ENCODE peak calls at places on chromosome 3, in four cellular contexts. One of them, this sample, is unnamed.

GRCh38 chr3:112389961-112390360 is 57.0 kb downstream of the CD200 start:
- DNase-seq in HepG2: no peak
- DNase-seq in K562: no peak
- DNase-seq in HEK293T: no peak
- DNase-seq in this sample: no peak

GRCh38 chr3:179713643-179714090 is 60.8 kb downstream of the USP13 start:
- DNase-seq in K562: no peak
- DNase-seq in HepG2: no peak
- DNase-seq in HEK293T: no peak
- DNase-seq in this sample: no peak

GRCh38 chr3:181838940-181839914 is 127.5 kb downstream of the SOX2 start:
- DNase-seq in K562: no peak
- DNase-seq in HEK293T: no peak
- DNase-seq in HepG2: no peak
- DNase-seq in this sample: no peak

GRCh38 chr3:190522621-190523222 is 8.8 kb downstream of the IL1RAP start:
- DNase-seq in HEK293T: no peak
- DNase-seq in HepG2: no peak
- DNase-seq in K562: no peak
- DNase-seq in this sample: no peak

GRCh38 chr3:172713316-172713715 is 2.4 kb upstream of the NCEH1 start:
- DNase-seq in K562: no peak
- DNase-seq in HepG2: no peak
- DNase-seq in HEK293T: no peak
- DNase-seq in this sample: no peak

GRCh38 chr3:186979837-186980236 is 49.5 kb downstream of the ST6GAL1 start:
- DNase-seq in HepG2: no peak
- DNase-seq in K562: no peak
- DNase-seq in HEK293T: no peak
- DNase-seq in this sample: no peak

GRCh38 chr3:127889976-127890650 is 24.9 kb upstream of the KBTBD12 start:
- DNase-seq in HepG2: no peak
- DNase-seq in K562: no peak
- DNase-seq in HEK293T: peak
- DNase-seq in this sample: no peak

GRCh38 chr3:1068985-1069384 is 23.8 kb upstream of the CNTN6 start:
- DNase-seq in HEK293T: no peak
- DNase-seq in HepG2: no peak
- DNase-seq in K562: no peak
- DNase-seq in this sample: no peak

GRCh38 chr3:158434412-158435038 is 136.5 kb upstream of the MLF1 start:
- DNase-seq in HepG2: peak
- DNase-seq in HEK293T: peak
- DNase-seq in K562: peak
- DNase-seq in this sample: peak

GRCh38 chr3:126149256-126149902 is 31.0 kb downstream of the ALDH1L1 start:
- DNase-seq in HEK293T: peak
- DNase-seq in HepG2: no peak
- DNase-seq in K562: no peak
- DNase-seq in this sample: no peak

GRCh38 chr3:117473981-117474563 is 764.5 kb downstream of the TUSC7 start:
- DNase-seq in HEK293T: peak
- DNase-seq in HepG2: no peak
- DNase-seq in K562: no peak
- DNase-seq in this sample: no peak

GRCh38 chr3:184574552-184575430 is 13.2 kb downstream of the EPHB3 start:
- DNase-seq in HepG2: no peak
- DNase-seq in HEK293T: no peak
- DNase-seq in K562: no peak
- DNase-seq in this sample: peak

GRCh38 chr3:134356411-134357040 is 17.7 kb downstream of the AMOTL2 start:
- DNase-seq in HepG2: no peak
- DNase-seq in K562: no peak
- DNase-seq in HEK293T: no peak
- DNase-seq in this sample: peak

GRCh38 chr3:197306374-197307086 is 8.1 kb upstream of the DLG1 start:
- DNase-seq in HepG2: peak
- DNase-seq in HEK293T: no peak
- DNase-seq in K562: no peak
- DNase-seq in this sample: no peak

GRCh38 chr3:32302601-32303000 is 64.1 kb downstream of the CMTM8 start:
- DNase-seq in HEK293T: no peak
- DNase-seq in HepG2: no peak
- DNase-seq in K562: no peak
- DNase-seq in this sample: no peak

GRCh38 chr3:40096561-40097506 is 212.7 kb upstream of the EIF1B start:
- DNase-seq in HEK293T: no peak
- DNase-seq in K562: no peak
- DNase-seq in HepG2: no peak
- DNase-seq in this sample: no peak

GRCh38 chr3:139935071-139935865 is at the start of gene CLSTN2:
- DNase-seq in K562: peak
- DNase-seq in HepG2: no peak
- DNase-seq in HEK293T: peak
- DNase-seq in this sample: peak

GRCh38 chr3:191412764-191413163 is 48.2 kb upstream of the PYDC2 start:
- DNase-seq in HepG2: no peak
- DNase-seq in HEK293T: no peak
- DNase-seq in K562: no peak
- DNase-seq in this sample: no peak

GRCh38 chr3:71582612-71583568 is 638 bp downstream of the FOXP1 start:
- DNase-seq in K562: peak
- DNase-seq in HEK293T: peak
- DNase-seq in HepG2: peak
- DNase-seq in this sample: peak

GRCh38 chr3:183699238-183699947 is 1.8 kb downstream of the YEATS2 start:
- DNase-seq in HepG2: no peak
- DNase-seq in K562: no peak
- DNase-seq in HEK293T: no peak
- DNase-seq in this sample: no peak

GRCh38 chr3:178699810-178700209 is 163.6 kb downstream of the KCNMB2 start:
- DNase-seq in K562: no peak
- DNase-seq in HEK293T: no peak
- DNase-seq in HepG2: no peak
- DNase-seq in this sample: no peak

GRCh38 chr3:30448946-30449686 is 157.3 kb upstream of the TGFBR2 start:
- DNase-seq in K562: no peak
- DNase-seq in HepG2: no peak
- DNase-seq in HEK293T: no peak
- DNase-seq in this sample: no peak

GRCh38 chr3:154728285-154728684 is 298.3 kb upstream of the GPR149 start:
- DNase-seq in HepG2: no peak
- DNase-seq in K562: no peak
- DNase-seq in HEK293T: no peak
- DNase-seq in this sample: no peak

GRCh38 chr3:104269771-104270170 is 1096.9 kb upstream of the ALCAM start:
- DNase-seq in HepG2: no peak
- DNase-seq in K562: no peak
- DNase-seq in HEK293T: no peak
- DNase-seq in this sample: no peak

GRCh38 chr3:46565607-46566039 is 479 bp downstream of the LRRC2 start:
- DNase-seq in K562: no peak
- DNase-seq in HEK293T: no peak
- DNase-seq in HepG2: peak
- DNase-seq in this sample: peak

GRCh38 chr3:134366928-134367352 is 7.3 kb downstream of the AMOTL2 start:
- DNase-seq in K562: no peak
- DNase-seq in HEK293T: no peak
- DNase-seq in HepG2: peak
- DNase-seq in this sample: no peak

GRCh38 chr3:101829066-101829830 is 20.1 kb upstream of the NFKBIZ start:
- DNase-seq in K562: no peak
- DNase-seq in HEK293T: no peak
- DNase-seq in HepG2: no peak
- DNase-seq in this sample: no peak

DNA sequence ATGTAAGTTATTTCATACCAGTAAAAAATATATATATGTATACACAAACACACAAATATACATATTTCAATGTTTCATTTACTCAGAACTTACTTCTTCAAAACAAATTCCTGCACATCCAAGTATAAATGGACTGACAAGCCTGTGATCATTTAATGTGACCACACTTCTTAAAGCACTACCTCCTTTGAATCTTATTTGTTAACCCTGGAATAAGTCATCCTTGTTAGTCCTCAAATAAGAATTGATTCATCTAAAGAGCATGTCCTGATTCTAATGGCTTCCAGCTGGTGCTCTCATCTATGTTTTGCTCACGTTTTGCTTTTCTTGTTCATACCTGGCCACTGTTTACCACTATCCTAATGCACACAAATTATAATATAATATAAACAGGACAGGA is 103.9 kb upstream of the UBP1 start:
- DNase-seq in HepG2: no peak
- DNase-seq in HEK293T: no peak
- DNase-seq in K562: no peak
- DNase-seq in this sample: no peak
- TF ChIP-seq ELF4 in HepG2: no peak
- TF ChIP-seq ELF4 in HEK293T: no peak
- TF ChIP-seq ELF4 in K562: no peak
- TF ChIP-seq ELF4 in this sample: no peak

DNA sequence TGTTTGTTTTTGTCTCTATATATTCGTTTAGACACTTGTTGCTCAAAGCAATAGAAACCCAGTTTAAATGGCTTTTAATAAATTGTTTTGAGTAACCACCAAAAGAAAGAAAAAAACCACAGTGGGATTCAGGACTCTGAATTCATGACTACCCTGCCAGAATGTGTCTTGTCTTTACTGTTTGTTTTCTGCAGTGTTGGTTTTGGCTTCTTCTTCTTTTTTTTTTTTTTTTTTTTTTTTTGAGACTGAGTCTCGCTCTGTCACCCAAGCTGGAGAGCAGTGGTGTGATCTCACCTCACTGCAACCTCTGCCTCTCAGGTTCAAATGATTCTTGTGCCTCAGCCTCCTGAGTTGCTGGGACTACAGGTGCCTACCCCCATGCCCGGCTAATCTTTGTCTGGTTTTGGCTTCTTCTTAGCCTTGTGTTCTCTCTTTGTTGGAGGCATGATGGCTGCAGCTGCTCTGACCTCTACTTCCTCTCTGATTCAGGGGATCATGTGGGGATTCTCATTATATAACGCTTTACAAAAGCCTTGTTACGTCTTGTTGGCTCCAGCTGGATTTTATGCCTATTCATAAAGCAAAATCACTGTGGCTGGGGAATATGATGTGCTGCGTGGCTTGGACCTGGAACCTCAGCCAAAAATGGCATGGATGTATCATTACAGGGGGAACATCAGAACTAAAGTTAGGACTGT is 54.0 kb downstream of the PLS1 start:
- DNase-seq in HepG2: no peak
- DNase-seq in K562: no peak
- DNase-seq in HEK293T: no peak
- DNase-seq in this sample: no peak
- TF ChIP-seq SP1 in HepG2: no peak
- TF ChIP-seq SP1 in K562: no peak
- TF ChIP-seq SP1 in HEK293T: no peak
- TF ChIP-seq SP1 in this sample: no peak

GRCh38 chr3:149933008-149933407 is 37.7 kb downstream of the PFN2 start:
- DNase-seq in HEK293T: no peak
- DNase-seq in K562: no peak
- DNase-seq in HepG2: no peak
- DNase-seq in this sample: no peak

GRCh38 chr3:149933858-149934257 is 36.8 kb downstream of the PFN2 start:
- DNase-seq in HEK293T: no peak
- DNase-seq in K562: no peak
- DNase-seq in HepG2: no peak
- DNase-seq in this sample: no peak

GRCh38 chr3:149936812-149937230 is 33.9 kb downstream of the PFN2 start:
- DNase-seq in K562: peak
- DNase-seq in HEK293T: peak
- DNase-seq in HepG2: peak
- DNase-seq in this sample: peak

GRCh38 chr3:149934524-149934923 is 36.2 kb downstream of the PFN2 start:
- DNase-seq in K562: no peak
- DNase-seq in HEK293T: no peak
- DNase-seq in HepG2: no peak
- DNase-seq in this sample: no peak
- TF ChIP-seq ELF4 in K562: no peak
- TF ChIP-seq ELF4 in HEK293T: no peak
- TF ChIP-seq ELF4 in HepG2: no peak
- TF ChIP-seq ELF4 in this sample: no peak

DNA sequence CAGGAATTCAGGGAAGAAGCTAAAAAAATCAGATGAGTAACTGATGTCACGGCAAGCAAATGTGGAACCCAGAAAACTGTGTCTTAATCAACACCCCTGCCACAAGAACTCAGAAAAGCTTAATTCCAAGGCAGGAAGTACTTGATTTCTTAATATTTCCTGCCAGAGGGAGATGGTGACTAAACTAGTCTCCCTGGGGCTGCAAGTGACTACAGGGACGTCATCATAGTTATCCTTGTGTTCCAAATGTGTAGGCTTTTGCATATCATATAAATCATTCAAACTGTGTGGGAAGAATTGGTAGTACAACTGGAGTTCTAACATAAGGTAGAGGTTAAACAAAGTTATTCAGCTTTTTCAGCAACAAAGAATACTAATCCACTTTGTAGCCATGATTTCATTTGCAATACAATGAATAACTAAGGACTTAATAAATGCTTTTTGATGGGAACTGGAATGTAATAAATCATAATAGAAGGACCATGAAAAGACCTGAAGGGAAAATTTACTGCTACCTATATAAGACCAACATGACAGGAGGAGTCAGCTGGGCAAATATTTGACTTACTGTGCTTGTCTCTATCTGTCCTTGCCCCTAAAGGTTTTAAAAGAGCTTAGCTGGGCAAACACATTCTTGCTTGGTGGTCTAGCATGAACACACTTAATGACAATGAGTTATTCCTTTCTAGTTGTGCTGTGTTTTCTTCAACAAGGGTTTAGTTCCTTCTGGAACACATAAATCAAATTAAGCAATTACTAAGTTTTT is 76.0 kb upstream of the NECTIN3 start:
- DNase-seq in K562: no peak
- DNase-seq in HepG2: peak
- DNase-seq in HEK293T: no peak
- DNase-seq in this sample: no peak
- TF ChIP-seq SP1 in K562: no peak
- TF ChIP-seq SP1 in HepG2: no peak
- TF ChIP-seq SP1 in HEK293T: no peak
- TF ChIP-seq SP1 in this sample: no peak

GRCh38 chr3:138547342-138547975 is 46.6 kb downstream of the CEP70 start:
- DNase-seq in K562: no peak
- DNase-seq in HepG2: no peak
- DNase-seq in HEK293T: no peak
- DNase-seq in this sample: no peak

GRCh38 chr3:138544546-138544945 is 49.5 kb downstream of the CEP70 start:
- DNase-seq in K562: no peak
- DNase-seq in HepG2: no peak
- DNase-seq in HEK293T: no peak
- DNase-seq in this sample: no peak

GRCh38 chr3:138549578-138549977 is 44.5 kb downstream of the CEP70 start:
- DNase-seq in K562: no peak
- DNase-seq in HepG2: no peak
- DNase-seq in HEK293T: no peak
- DNase-seq in this sample: no peak
- TF ChIP-seq ELF4 in K562: no peak
- TF ChIP-seq ELF4 in HepG2: no peak
- TF ChIP-seq ELF4 in HEK293T: no peak
- TF ChIP-seq ELF4 in this sample: no peak

This sample was measured in WTC11.